ENCODE peak calls at places on chromosome 15, in nine cellular contexts. X, T, I, Z, L, S, M, P and E are unnamed samples.

GRCh38 chr15:100686021-100686724 is 83.8 kb downstream of the ASB7 start:
- DNase-seq in X (no peak), S (no peak), P (peak; percentile 40), L (no peak), T (peak; percentile 78), Z (no peak), M (peak; percentile 53), I (no peak), E (no peak)

GRCh38 chr15:94231728-94232086 is 346 bp downstream of the MCTP2 start:
- DNase-seq in X (no peak), M (no peak), Z (no peak), T (no peak), P (peak; percentile 3), S (no peak), I (no peak), L (no peak), E (no peak)

GRCh38 chr15:101469520-101470288 is 19.8 kb downstream of the PCSK6 start:
- DNase-seq in S (no peak), X (no peak), I (no peak), L (no peak), M (no peak), T (no peak), P (peak; percentile 15), Z (no peak), E (no peak)

GRCh38 chr15:75662823-75663519 is 15.3 kb downstream of the SNX33 start:
- DNase-seq in X (no peak), T (no peak), M (peak; percentile 15), S (no peak), I (no peak), L (no peak), Z (no peak), P (no peak), E (no peak)

GRCh38 chr15:88221836-88222235 is 34.7 kb downstream of the NTRK3 start:
- DNase-seq in S (no peak), Z (peak; percentile 10), M (no peak), T (no peak), X (no peak), L (no peak), P (no peak), I (no peak), E (no peak)

GRCh38 chr15:71114887-71115566 is at the start of gene THSD4:
- DNase-seq in T (peak; percentile 69), X (peak; percentile 25), P (peak; percentile 81), I (no peak), S (peak; percentile 73), M (peak; percentile 99), Z (peak; percentile 75), L (peak; percentile 69), E (peak; percentile 44)

GRCh38 chr15:49625460-49626036 is 4.7 kb downstream of the DTWD1 start:
- DNase-seq in X (no peak), P (no peak), T (no peak), L (no peak), Z (no peak), I (no peak), M (no peak), S (no peak), E (no peak)

GRCh38 chr15:92415639-92416297 is 22.1 kb downstream of the ST8SIA2 start:
- DNase-seq in S (no peak), P (no peak), T (no peak), Z (no peak), L (no peak), I (no peak), X (no peak), M (no peak), E (no peak)

GRCh38 chr15:35246376-35246965 is 161.4 kb upstream of the NANOGP8 start:
- DNase-seq in I (no peak), S (no peak), T (no peak), Z (no peak), L (no peak), M (peak; percentile 48), X (no peak), P (no peak), E (no peak)

GRCh38 chr15:52524223-52525136 is 4.2 kb downstream of the MYO5A start:
- DNase-seq in M (no peak), S (no peak), I (no peak), X (no peak), T (no peak), Z (no peak), P (no peak), L (no peak), E (no peak)

GRCh38 chr15:38226867-38227266 is 25.8 kb upstream of the SPRED1 start:
- DNase-seq in P (peak; percentile 85), M (no peak), I (no peak), L (peak; percentile 81), X (no peak), S (peak; percentile 33), Z (no peak), T (no peak), E (no peak)

GRCh38 chr15:76973362-76973743 is 21.6 kb upstream of the PSTPIP1 start:
- DNase-seq in P (peak; percentile 72), M (no peak), X (peak; percentile 55), L (peak; percentile 5), I (peak; percentile 20), Z (peak; percentile 82), T (no peak), S (no peak), E (peak; percentile 40)

GRCh38 chr15:73947651-73948050 is 21.4 kb downstream of the LOXL1 start:
- DNase-seq in S (no peak), P (no peak), X (no peak), T (no peak), Z (peak; percentile 21), I (no peak), M (no peak), L (no peak), E (no peak)

GRCh38 chr15:100863406-100864198 is 16.0 kb upstream of the ALDH1A3 start:
- DNase-seq in Z (no peak), X (no peak), T (peak; percentile 72), P (peak; percentile 96), L (peak; percentile 90), I (no peak), M (peak; percentile 78), S (peak; percentile 24), E (no peak)

GRCh38 chr15:71512281-71513016 is 297.9 kb upstream of the NR2E3 start:
- DNase-seq in M (no peak), S (no peak), L (no peak), I (no peak), T (no peak), X (no peak), Z (no peak), P (no peak), E (no peak)

GRCh38 chr15:68314563-68314962 is 37.0 kb downstream of the FEM1B start:
- DNase-seq in X (no peak), P (no peak), M (no peak), I (no peak), L (peak; percentile 69), T (no peak), Z (no peak), S (peak; percentile 28), E (no peak)

GRCh38 chr15:34436126-34436955 is 1.3 kb downstream of the GOLGA8A start:
- DNase-seq in I (no peak), L (peak; percentile 9), X (no peak), P (no peak), M (peak; percentile 82), T (no peak), Z (peak; percentile 47), S (no peak), E (no peak)

GRCh38 chr15:62394079-62394478 is 229.0 kb upstream of the C2CD4B start:
- DNase-seq in I (no peak), T (no peak), S (no peak), Z (no peak), L (peak; percentile 14), M (no peak), X (no peak), P (no peak), E (no peak)

GRCh38 chr15:52765779-52766178 is 24.4 kb downstream of the ONECUT1 start:
- DNase-seq in I (no peak), M (no peak), Z (no peak), S (no peak), P (peak; percentile 12), L (no peak), X (no peak), T (no peak), E (no peak)

GRCh38 chr15:65747265-65747664 is 44.8 kb downstream of the DENND4A start:
- DNase-seq in T (no peak), X (no peak), L (no peak), S (no peak), Z (no peak), I (no peak), M (no peak), P (no peak), E (no peak)

GRCh38 chr15:25061808-25062550 is 107.2 kb downstream of the SNRPN start:
- DNase-seq in L (no peak), T (no peak), M (peak; percentile 31), P (no peak), X (no peak), S (peak; percentile 5), Z (no peak), I (no peak), E (no peak)
- H3K9me3 ChIP-seq in L (peaks cover 52% of the 10 kb centered on the region), T (peaks cover 98% of the 10 kb centered on the region), M (peaks cover 95% of the 10 kb centered on the region), P (peaks cover 18% of the 10 kb centered on the region), X (peaks cover 98% of the 10 kb centered on the region), S (peaks cover 24% of the 10 kb centered on the region), Z (peaks cover 94% of the 10 kb centered on the region), I (peaks cover 90% of the 10 kb centered on the region), E (peaks cover 51% of the 10 kb centered on the region)

GRCh38 chr15:43528542-43529007 is 11.2 kb downstream of the MAP1A start:
- DNase-seq in S (no peak), L (no peak), P (no peak), I (no peak), Z (no peak), M (peak; percentile 55), T (no peak), X (no peak), E (no peak)
- H3K9me3 ChIP-seq in S (no peaks in the 10 kb centered on the region), L (no peaks in the 10 kb centered on the region), P (no peaks in the 10 kb centered on the region), I (no peaks in the 10 kb centered on the region), Z (peaks cover 5% of the 10 kb centered on the region), M (no peaks in the 10 kb centered on the region), T (no peaks in the 10 kb centered on the region), X (no peaks in the 10 kb centered on the region), E (no peaks in the 10 kb centered on the region)

DNA sequence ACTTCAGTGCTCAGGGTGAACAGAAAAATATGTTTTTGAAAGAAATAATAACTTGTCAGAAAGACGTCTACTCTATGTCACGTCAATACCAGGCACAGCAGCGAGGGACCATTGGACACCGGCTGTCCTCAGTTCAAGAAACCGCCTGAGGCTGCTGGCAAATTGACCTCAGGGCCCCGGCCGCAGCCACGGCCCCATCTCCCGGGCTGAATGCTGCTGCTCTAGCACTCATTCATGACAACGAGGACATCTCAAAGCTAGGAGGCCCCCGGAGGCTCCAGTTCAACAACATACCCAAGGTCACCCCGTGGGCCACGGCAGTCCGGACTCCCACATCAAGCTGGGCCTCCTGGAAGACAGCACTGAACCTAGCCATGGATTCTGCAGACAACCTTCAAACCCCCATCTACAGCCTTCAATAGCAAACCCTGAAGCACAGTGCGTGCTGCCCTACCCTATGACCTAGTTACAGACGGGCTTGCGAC is 204.0 kb upstream of the NSMCE3 start:
- DNase-seq in Z (no peak), P (no peak), L (no peak), M (no peak), S (no peak), T (no peak), I (no peak), X (no peak), E (no peak)
- H3K9me3 ChIP-seq in Z (no peaks in the 10 kb centered on the region), P (no peaks in the 10 kb centered on the region), L (no peaks in the 10 kb centered on the region), M (no peaks in the 10 kb centered on the region), S (no peaks in the 10 kb centered on the region), T (no peaks in the 10 kb centered on the region), I (no peaks in the 10 kb centered on the region), X (no peaks in the 10 kb centered on the region), E (no peaks in the 10 kb centered on the region)

DNA sequence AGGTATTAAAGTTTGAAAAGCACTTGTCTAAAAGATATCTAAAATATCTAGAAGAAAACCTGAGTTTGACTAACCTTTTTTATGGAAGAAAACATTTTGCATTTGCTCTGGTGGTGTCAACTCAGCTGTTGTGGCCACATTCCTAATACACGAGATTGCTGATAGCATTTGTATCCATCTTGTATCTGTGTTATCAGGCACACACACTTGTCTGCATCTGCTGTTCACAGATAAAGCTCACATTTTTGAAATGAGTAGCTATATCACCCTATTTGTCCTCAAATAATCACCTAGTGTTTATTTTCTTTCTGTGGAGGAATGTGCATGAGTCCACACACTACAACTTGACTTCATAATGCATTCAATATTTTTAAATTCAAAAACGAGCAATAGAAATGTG is 632.3 kb upstream of the NR2F2 start:
- DNase-seq in T (no peak), Z (no peak), I (no peak), L (no peak), S (no peak), M (no peak), X (no peak), P (no peak), E (no peak)
- H3K9me3 ChIP-seq in T (peaks cover 28% of the 10 kb centered on the region), Z (peaks cover 2% of the 10 kb centered on the region), I (peaks cover 27% of the 10 kb centered on the region), L (no peaks in the 10 kb centered on the region), S (no peaks in the 10 kb centered on the region), M (peaks cover 6% of the 10 kb centered on the region), X (no peaks in the 10 kb centered on the region), P (peaks cover 5% of the 10 kb centered on the region), E (peaks cover 3% of the 10 kb centered on the region)